ENCODE peak calls at places on chromosome 18, in four cellular contexts. L is cerebellum, J is MV-4-11, E is lower lobe of right lung. S is an unnamed sample.

GRCh38 chr18:31819106-31819924 is 58.6 kb upstream of the SLC25A52 start:
- DNase-seq in L (peak; percentile 30), J (peak; percentile 79), E (no peak), S (peak; percentile 9)

GRCh38 chr18:58645398-58645797 is 16.5 kb upstream of the ALPK2 start:
- DNase-seq in L (no peak), J (no peak), E (no peak), S (no peak)

GRCh38 chr18:54608008-54608642 is 17.1 kb downstream of the DYNAP start:
- DNase-seq in L (no peak), J (peak; percentile 21), E (no peak), S (no peak)

GRCh38 chr18:48216639-48217280 is 192.4 kb downstream of the ZBTB7C start:
- DNase-seq in L (no peak), J (no peak), E (no peak), S (no peak)

GRCh38 chr18:32177530-32177929 is 12.3 kb upstream of the MEP1B start:
- DNase-seq in L (no peak), J (no peak), E (no peak), S (no peak)

GRCh38 chr18:58514773-58515172 is 114.1 kb downstream of the ALPK2 start:
- DNase-seq in L (no peak), J (no peak), E (no peak), S (no peak)

GRCh38 chr18:7684966-7685365 is 117.8 kb downstream of the PTPRM start:
- DNase-seq in L (no peak), J (no peak), E (no peak), S (no peak)

GRCh38 chr18:77039196-77040140 is 93.1 kb downstream of the MBP start:
- DNase-seq in L (no peak), J (no peak), E (no peak), S (no peak)

S was measured in trophoblast cell.